ENCODE peak calls at places on chromosome 16, in nine cellular contexts. One of them, this sample, is unnamed.

GRCh38 chr16:8867483-8868271 is 1.1 kb downstream of the CARHSP1 start:
- DNase-seq in tibial artery: peak; percentile 58
- DNase-seq in choroid plexus epithelial cell: peak; percentile 47
- DNase-seq in lower leg skin: no peak
- DNase-seq in stomach: peak; percentile 62
- DNase-seq in mammary epithelial cell: no peak
- DNase-seq in neural crest cell: no peak
- DNase-seq in CD8-positive, alpha-beta T cell: peak; percentile 32
- DNase-seq in AG09309: no peak
- DNase-seq in this sample: peak; percentile 45

GRCh38 chr16:19102187-19102872 is 11.4 kb upstream of the ITPRIPL2 start:
- DNase-seq in tibial artery: no peak
- DNase-seq in choroid plexus epithelial cell: no peak
- DNase-seq in lower leg skin: no peak
- DNase-seq in stomach: no peak
- DNase-seq in mammary epithelial cell: no peak
- DNase-seq in neural crest cell: no peak
- DNase-seq in CD8-positive, alpha-beta T cell: no peak
- DNase-seq in AG09309: no peak
- DNase-seq in this sample: no peak

GRCh38 chr16:84341533-84342295 is 26.6 kb upstream of the ATP2C2 start:
- DNase-seq in tibial artery: no peak
- DNase-seq in choroid plexus epithelial cell: no peak
- DNase-seq in lower leg skin: no peak
- DNase-seq in stomach: no peak
- DNase-seq in mammary epithelial cell: no peak
- DNase-seq in neural crest cell: no peak
- DNase-seq in CD8-positive, alpha-beta T cell: no peak
- DNase-seq in AG09309: no peak
- DNase-seq in this sample: no peak

GRCh38 chr16:3963203-3963602 is 82.7 kb upstream of the CREBBP start:
- DNase-seq in tibial artery: no peak
- DNase-seq in choroid plexus epithelial cell: no peak
- DNase-seq in lower leg skin: no peak
- DNase-seq in stomach: no peak
- DNase-seq in mammary epithelial cell: no peak
- DNase-seq in neural crest cell: no peak
- DNase-seq in CD8-positive, alpha-beta T cell: peak; percentile 61
- DNase-seq in AG09309: no peak
- DNase-seq in this sample: no peak

GRCh38 chr16:31385680-31386079 is 7.5 kb upstream of the ITGAD start:
- DNase-seq in tibial artery: no peak
- DNase-seq in choroid plexus epithelial cell: no peak
- DNase-seq in lower leg skin: no peak
- DNase-seq in stomach: no peak
- DNase-seq in mammary epithelial cell: peak; percentile 54
- DNase-seq in neural crest cell: no peak
- DNase-seq in CD8-positive, alpha-beta T cell: no peak
- DNase-seq in AG09309: no peak
- DNase-seq in this sample: no peak

GRCh38 chr16:17277981-17278381 is 192.8 kb downstream of the XYLT1 start:
- DNase-seq in tibial artery: no peak
- DNase-seq in choroid plexus epithelial cell: peak; percentile 7
- DNase-seq in lower leg skin: no peak
- DNase-seq in stomach: peak; percentile 61
- DNase-seq in mammary epithelial cell: no peak
- DNase-seq in neural crest cell: peak; percentile 9
- DNase-seq in CD8-positive, alpha-beta T cell: peak; percentile 13
- DNase-seq in AG09309: no peak
- DNase-seq in this sample: peak; percentile 48

GRCh38 chr16:49824600-49824999 is 31.3 kb downstream of the ZNF423 start:
- DNase-seq in tibial artery: no peak
- DNase-seq in choroid plexus epithelial cell: no peak
- DNase-seq in lower leg skin: no peak
- DNase-seq in stomach: no peak
- DNase-seq in mammary epithelial cell: no peak
- DNase-seq in neural crest cell: no peak
- DNase-seq in CD8-positive, alpha-beta T cell: no peak
- DNase-seq in AG09309: no peak
- DNase-seq in this sample: no peak

GRCh38 chr16:555528-556478 is 4.4 kb upstream of the PRR35 start:
- DNase-seq in tibial artery: no peak
- DNase-seq in choroid plexus epithelial cell: no peak
- DNase-seq in lower leg skin: no peak
- DNase-seq in stomach: no peak
- DNase-seq in mammary epithelial cell: no peak
- DNase-seq in neural crest cell: no peak
- DNase-seq in CD8-positive, alpha-beta T cell: no peak
- DNase-seq in AG09309: no peak
- DNase-seq in this sample: no peak

GRCh38 chr16:81708459-81709368 is 70.4 kb upstream of the PLCG2 start:
- DNase-seq in tibial artery: no peak
- DNase-seq in choroid plexus epithelial cell: no peak
- DNase-seq in lower leg skin: no peak
- DNase-seq in stomach: peak; percentile 54
- DNase-seq in mammary epithelial cell: no peak
- DNase-seq in neural crest cell: no peak
- DNase-seq in CD8-positive, alpha-beta T cell: no peak
- DNase-seq in AG09309: no peak
- DNase-seq in this sample: no peak

DNA sequence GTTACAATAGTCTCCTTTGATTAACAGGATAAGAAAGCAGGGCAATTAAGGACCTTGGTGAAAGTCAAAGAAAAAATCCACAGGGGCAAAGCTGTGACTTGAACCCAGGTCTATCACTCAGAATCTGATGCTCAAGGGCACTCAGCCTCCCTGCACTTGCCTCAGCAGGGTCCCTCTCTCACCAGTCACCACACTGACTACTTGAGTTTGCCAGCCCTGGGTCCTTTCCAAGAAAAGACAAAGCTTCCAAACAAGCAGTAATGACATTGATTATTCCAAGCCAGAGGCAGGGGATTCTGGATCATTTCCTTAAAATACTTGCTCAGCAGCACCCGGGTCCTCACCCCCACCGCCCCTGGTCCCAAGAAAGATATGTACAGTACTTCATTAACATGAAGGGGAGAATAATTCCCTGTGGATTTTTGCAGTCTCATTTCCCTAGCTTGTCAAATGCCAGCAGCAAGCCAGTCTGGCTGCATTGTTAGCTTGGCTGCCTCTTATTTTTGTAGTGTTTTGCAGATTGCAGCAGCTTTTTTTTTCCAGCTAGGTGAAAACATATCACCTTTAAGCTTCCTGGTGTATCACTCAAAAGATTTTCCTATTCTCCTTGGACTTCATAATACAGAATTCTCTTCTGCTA is 83.2 kb upstream of the GNAO1 start:
- DNase-seq in tibial artery: no peak
- DNase-seq in choroid plexus epithelial cell: no peak
- DNase-seq in lower leg skin: no peak
- DNase-seq in stomach: no peak
- DNase-seq in mammary epithelial cell: no peak
- DNase-seq in neural crest cell: no peak
- DNase-seq in CD8-positive, alpha-beta T cell: no peak
- DNase-seq in AG09309: no peak
- DNase-seq in this sample: no peak
- TF ChIP-seq CTCF in tibial artery: no peak
- TF ChIP-seq CTCF in choroid plexus epithelial cell: no peak
- TF ChIP-seq CTCF in lower leg skin: no peak
- TF ChIP-seq CTCF in stomach: no peak
- TF ChIP-seq CTCF in mammary epithelial cell: no peak
- TF ChIP-seq CTCF in neural crest cell: no peak
- TF ChIP-seq CTCF in CD8-positive, alpha-beta T cell: no peak
- TF ChIP-seq CTCF in AG09309: no peak
- TF ChIP-seq CTCF in this sample: no peak

GRCh38 chr16:85457366-85457765 is 155.8 kb upstream of the GSE1 start:
- DNase-seq in tibial artery: no peak
- DNase-seq in choroid plexus epithelial cell: no peak
- DNase-seq in lower leg skin: no peak
- DNase-seq in stomach: no peak
- DNase-seq in mammary epithelial cell: peak; percentile 46
- DNase-seq in neural crest cell: no peak
- DNase-seq in CD8-positive, alpha-beta T cell: no peak
- DNase-seq in AG09309: no peak
- DNase-seq in this sample: no peak
- TF ChIP-seq CTCF in tibial artery: no peak
- TF ChIP-seq CTCF in choroid plexus epithelial cell: no peak
- TF ChIP-seq CTCF in lower leg skin: no peak
- TF ChIP-seq CTCF in stomach: no peak
- TF ChIP-seq CTCF in mammary epithelial cell: no peak
- TF ChIP-seq CTCF in neural crest cell: no peak
- TF ChIP-seq CTCF in CD8-positive, alpha-beta T cell: no peak
- TF ChIP-seq CTCF in AG09309: no peak
- TF ChIP-seq CTCF in this sample: no peak

DNA sequence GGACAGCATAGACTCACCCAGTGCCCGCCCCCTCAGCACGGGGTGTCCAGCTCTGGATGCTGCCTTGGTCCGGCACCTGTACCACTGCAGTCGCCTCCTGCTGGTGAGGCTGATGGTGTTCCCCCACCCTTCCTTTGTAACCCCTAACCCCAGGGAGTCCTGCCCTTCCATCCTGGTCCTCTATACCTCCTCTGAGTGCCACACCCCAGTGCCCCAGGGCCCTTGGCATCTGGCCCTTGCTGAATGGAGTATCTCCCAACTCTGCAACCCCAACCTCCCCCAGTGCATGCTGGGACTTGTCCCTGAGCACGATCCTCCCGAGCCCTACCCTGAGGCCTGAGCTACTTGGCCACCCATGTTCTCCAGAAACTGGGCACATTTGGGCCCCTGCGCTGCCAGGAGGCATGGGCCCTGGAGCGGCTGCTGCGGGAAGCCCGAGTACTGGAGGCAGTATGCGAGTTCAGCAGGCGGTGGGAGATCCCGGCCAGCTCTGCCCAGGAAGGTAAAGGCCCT is 15.8 kb downstream of the RIPOR1 start:
- DNase-seq in tibial artery: no peak
- DNase-seq in choroid plexus epithelial cell: no peak
- DNase-seq in lower leg skin: no peak
- DNase-seq in stomach: no peak
- DNase-seq in mammary epithelial cell: no peak
- DNase-seq in neural crest cell: no peak
- DNase-seq in CD8-positive, alpha-beta T cell: no peak
- DNase-seq in AG09309: no peak
- DNase-seq in this sample: no peak
- TF ChIP-seq CTCF in tibial artery: no peak
- TF ChIP-seq CTCF in choroid plexus epithelial cell: peak; percentile 30
- TF ChIP-seq CTCF in lower leg skin: no peak
- TF ChIP-seq CTCF in stomach: no peak
- TF ChIP-seq CTCF in mammary epithelial cell: peak; percentile 36
- TF ChIP-seq CTCF in neural crest cell: no peak
- TF ChIP-seq CTCF in CD8-positive, alpha-beta T cell: no peak
- TF ChIP-seq CTCF in AG09309: no peak
- TF ChIP-seq CTCF in this sample: no peak

DNA sequence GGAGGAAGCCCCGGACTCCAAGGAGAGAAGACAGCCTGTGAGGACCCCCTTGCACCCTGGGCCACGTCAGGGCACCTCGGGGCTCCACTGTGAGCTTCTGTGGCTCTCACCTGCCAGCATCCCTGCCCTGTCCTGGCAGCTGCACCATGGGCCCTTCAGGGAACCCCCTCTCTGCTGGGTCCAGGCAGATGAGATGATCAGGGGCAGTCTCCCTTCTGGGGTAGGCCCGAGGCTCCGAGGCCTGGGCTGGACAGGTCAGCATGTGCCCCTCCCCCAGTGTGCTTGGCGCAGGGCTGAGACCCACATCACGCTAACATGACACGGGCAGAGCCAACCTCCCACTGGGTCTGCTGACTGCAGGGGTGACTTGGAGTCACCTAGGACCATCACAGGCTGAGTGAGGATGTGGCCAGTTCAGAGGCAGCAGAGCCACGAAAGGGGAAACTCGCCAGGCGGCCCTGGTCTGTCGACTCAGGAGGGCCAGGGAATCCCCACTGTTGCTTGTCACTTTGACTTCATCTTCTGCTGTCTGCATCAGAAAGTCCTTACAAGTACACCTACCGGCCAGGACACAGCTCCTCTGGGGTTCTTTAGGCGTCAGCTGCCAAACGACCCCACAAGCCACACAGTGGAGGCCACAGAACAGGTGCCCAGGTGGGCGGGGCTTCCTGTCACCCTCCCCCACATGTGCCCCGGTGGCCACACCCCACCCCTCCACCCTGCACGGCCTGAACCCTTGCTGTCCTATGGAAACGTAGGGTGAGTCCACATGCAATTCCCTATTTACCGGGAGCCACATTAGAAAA is 2.2 kb downstream of the GALNS start:
- DNase-seq in tibial artery: no peak
- DNase-seq in choroid plexus epithelial cell: no peak
- DNase-seq in lower leg skin: no peak
- DNase-seq in stomach: no peak
- DNase-seq in mammary epithelial cell: no peak
- DNase-seq in neural crest cell: no peak
- DNase-seq in CD8-positive, alpha-beta T cell: peak; percentile 48
- DNase-seq in AG09309: no peak
- DNase-seq in this sample: peak; percentile 82
- TF ChIP-seq CTCF in tibial artery: no peak
- TF ChIP-seq CTCF in choroid plexus epithelial cell: no peak
- TF ChIP-seq CTCF in lower leg skin: no peak
- TF ChIP-seq CTCF in stomach: no peak
- TF ChIP-seq CTCF in mammary epithelial cell: no peak
- TF ChIP-seq CTCF in neural crest cell: no peak
- TF ChIP-seq CTCF in CD8-positive, alpha-beta T cell: no peak
- TF ChIP-seq CTCF in AG09309: no peak
- TF ChIP-seq CTCF in this sample: no peak

GRCh38 chr16:75304521-75305363 is 53.3 kb upstream of the BCAR1 start:
- DNase-seq in tibial artery: peak; percentile 56
- DNase-seq in choroid plexus epithelial cell: peak; percentile 94
- DNase-seq in lower leg skin: peak; percentile 62
- DNase-seq in stomach: peak; percentile 28
- DNase-seq in mammary epithelial cell: peak; percentile 91
- DNase-seq in neural crest cell: no peak
- DNase-seq in CD8-positive, alpha-beta T cell: no peak
- DNase-seq in AG09309: peak; percentile 90
- DNase-seq in this sample: no peak
- TF ChIP-seq CTCF in tibial artery: no peak
- TF ChIP-seq CTCF in choroid plexus epithelial cell: peak; percentile 15
- TF ChIP-seq CTCF in lower leg skin: no peak
- TF ChIP-seq CTCF in stomach: no peak
- TF ChIP-seq CTCF in mammary epithelial cell: no peak
- TF ChIP-seq CTCF in neural crest cell: no peak
- TF ChIP-seq CTCF in CD8-positive, alpha-beta T cell: no peak
- TF ChIP-seq CTCF in AG09309: no peak
- TF ChIP-seq CTCF in this sample: no peak

This sample was measured in GM20000.